ENCODE peak calls at places on chromosomes 2 and 18, in six cellular contexts. E is amniotic stem cell, Y is C1 segment of cervical spinal cord, G is stomach, L is AG10803, K is GM20000. P is an unnamed sample.

GRCh38 chr2:95383635-95384027 is 18.9 kb upstream of the FAHD2A start:
- DNase-seq in G (peak), K (no peak), Y (no peak), E (no peak), L (no peak), P (no peak)

GRCh38 chr2:234676109-234676858 is 179.4 kb upstream of the ARL4C start:
- DNase-seq in K (no peak), G (no peak), L (no peak), Y (no peak), E (no peak), P (no peak)

GRCh38 chr18:8844721-8845148 is 139.4 kb downstream of the MTCL1 start:
- DNase-seq in L (no peak), K (no peak), E (no peak), G (no peak), Y (no peak), P (no peak)

GRCh38 chr2:240997856-240998705 is at the start of gene SNED1:
- DNase-seq in K (peak), Y (no peak), E (peak), G (peak), L (peak), P (peak)

GRCh38 chr2:73982140-73982617 is 2.5 kb upstream of the TET3 start:
- DNase-seq in K (no peak), L (peak), G (peak), Y (no peak), E (no peak), P (no peak)

GRCh38 chr2:14418110-14418509 is 214.4 kb upstream of the LRATD1 start:
- DNase-seq in E (no peak), L (peak), G (no peak), Y (no peak), K (no peak), P (no peak)

GRCh38 chr2:196268022-196268421 is 96.6 kb upstream of the STK17B start:
- DNase-seq in L (no peak), G (no peak), Y (no peak), E (no peak), K (no peak), P (no peak)

GRCh38 chr2:106156305-106157288 is 37.5 kb downstream of the UXS1 start:
- DNase-seq in E (no peak), L (no peak), G (no peak), K (no peak), Y (no peak), P (no peak)

GRCh38 chr2:238277695-238278094 is 10.7 kb downstream of the PER2 start:
- DNase-seq in L (no peak), E (no peak), K (no peak), Y (no peak), G (no peak), P (no peak)

GRCh38 chr2:176584333-176584732 is 315.1 kb downstream of the MTX2 start:
- DNase-seq in E (no peak), G (no peak), Y (no peak), L (peak), K (no peak), P (no peak)

P was measured in H54.